ENCODE peak calls at places on chromosomes 3 and 15, in ten cellular contexts. Y is dermis microvascular lymphatic vessel endothelial cell, P is NCI-H69, T is colonic mucosa, M is kidney tubule cell, I is germinal center, B is NCI-H2107, N is AG08395, R is HL-60, K is EL. L is an unnamed sample.

GRCh38 chr3:128532007-128532983 is 39.3 kb upstream of the GATA2 start:
- DNase-seq in I (no peak), Y (no peak), P (no peak), R (no peak), K (no peak), B (no peak), M (no peak), N (no peak), T (no peak), L (no peak)

GRCh38 chr3:52650437-52650836 is 35.3 kb downstream of the PBRM1 start:
- DNase-seq in K (peak), R (no peak), B (no peak), N (no peak), Y (no peak), M (no peak), I (no peak), T (no peak), P (no peak), L (peak)

GRCh38 chr3:31958721-31959152 is 22.3 kb downstream of the OSBPL10 start:
- DNase-seq in I (no peak), B (no peak), M (no peak), T (no peak), K (no peak), N (no peak), Y (no peak), P (peak), R (no peak), L (no peak)

GRCh38 chr3:184908859-184909258 is 96.9 kb downstream of the VPS8 start:
- DNase-seq in R (no peak), P (no peak), B (no peak), N (no peak), K (no peak), I (no peak), Y (no peak), T (no peak), M (no peak), L (no peak)

GRCh38 chr15:96838088-96838487 is 507.6 kb downstream of the NR2F2 start:
- DNase-seq in Y (no peak), N (no peak), P (no peak), K (peak), M (peak), B (no peak), T (no peak), R (no peak), I (no peak), L (no peak)

GRCh38 chr3:180875071-180875698 is 37.3 kb upstream of the FXR1 start:
- DNase-seq in P (no peak), M (no peak), Y (no peak), T (no peak), R (no peak), K (no peak), N (no peak), B (peak), I (no peak), L (no peak)

GRCh38 chr3:154931484-154931883 is 148.6 kb upstream of the MME start:
- DNase-seq in P (no peak), Y (no peak), R (no peak), N (peak), T (no peak), K (peak), B (no peak), I (no peak), M (no peak), L (peak)

GRCh38 chr3:125194849-125195601 is 17.5 kb downstream of the SLC12A8 start:
- DNase-seq in Y (no peak), K (peak), I (no peak), N (peak), P (no peak), B (no peak), R (no peak), T (no peak), M (no peak), L (peak)

GRCh38 chr3:154378311-154378710 is 51.7 kb downstream of the GPR149 start:
- DNase-seq in M (no peak), I (no peak), K (no peak), B (no peak), R (no peak), T (no peak), N (no peak), P (no peak), Y (no peak), L (no peak)

GRCh38 chr15:34223904-34224596 is 766 bp upstream of the EMC4 start:
- DNase-seq in K (no peak), Y (peak), P (peak), M (peak), T (peak), N (no peak), B (no peak), R (peak), I (no peak), L (no peak)

GRCh38 chr3:58557496-58557895 is 19.7 kb downstream of the FAM107A start:
- DNase-seq in M (no peak), K (no peak), N (no peak), B (no peak), T (no peak), P (peak), Y (no peak), I (no peak), R (no peak), L (no peak)

L was measured in osteoblast.